ENCODE peak calls at places on chromosomes 2 and 18, in seven cellular contexts. R is heart left ventricle, C is AG04450, Q is adrenal gland, S is left lung, H is stomach, M is lower lobe of right lung. E is an unnamed sample.

GRCh38 chr2:24577481-24577880 is 86.4 kb downstream of the NCOA1 start:
- DNase-seq in R (no peak), C (no peak), Q (no peak), S (no peak), H (no peak), M (no peak), E (no peak)

GRCh38 chr2:137998503-137998902 is 34.2 kb downstream of the HNMT start:
- DNase-seq in R (no peak), C (no peak), Q (no peak), S (no peak), H (no peak), M (no peak), E (no peak)

GRCh38 chr2:156897548-156897947 is 360.0 kb upstream of the GALNT5 start:
- DNase-seq in R (no peak), C (no peak), Q (no peak), S (no peak), H (no peak), M (no peak), E (no peak)

GRCh38 chr2:142682528-142682927 is 194.9 kb upstream of the KYNU start:
- DNase-seq in R (no peak), C (no peak), Q (no peak), S (no peak), H (no peak), M (no peak), E (no peak)

GRCh38 chr2:219418570-219419189 is 503 bp downstream of the DES start:
- DNase-seq in R (no peak), C (no peak), Q (no peak), S (no peak), H (no peak), M (no peak), E (no peak)

GRCh38 chr2:68722712-68723111 is 11.9 kb upstream of the ARHGAP25 start:
- DNase-seq in R (no peak), C (no peak), Q (no peak), S (no peak), H (no peak), M (no peak), E (no peak)

GRCh38 chr18:30280861-30281470 is 761.6 kb downstream of the DSC3 start:
- DNase-seq in R (no peak), C (peak; percentile 1), Q (no peak), S (no peak), H (no peak), M (no peak), E (no peak)

GRCh38 chr18:49548266-49548665 is 13.6 kb upstream of the LIPG start:
- DNase-seq in R (no peak), C (peak; percentile 72), Q (no peak), S (no peak), H (no peak), M (no peak), E (peak; percentile 28)

GRCh38 chr2:100978582-100979051 is 23.5 kb upstream of the RPL31 start:
- DNase-seq in R (no peak), C (peak; percentile 51), Q (no peak), S (no peak), H (no peak), M (no peak), E (peak; percentile 75)

GRCh38 chr18:33820517-33821368 is 242.7 kb downstream of the ASXL3 start:
- DNase-seq in R (no peak), C (no peak), Q (no peak), S (no peak), H (no peak), M (no peak), E (no peak)

GRCh38 chr2:3535794-3536681 is 16.7 kb upstream of the ADI1 start:
- DNase-seq in R (peak; percentile 70), C (peak; percentile 63), Q (peak; percentile 84), S (peak; percentile 72), H (peak; percentile 55), M (peak; percentile 59), E (peak; percentile 46)

GRCh38 chr2:223100061-223100511 is 48.1 kb downstream of the KCNE4 start:
- DNase-seq in R (peak; percentile 69), C (no peak), Q (peak; percentile 50), S (peak; percentile 60), H (no peak), M (peak; percentile 47), E (peak; percentile 72)

GRCh38 chr2:9739508-9739907 is 103.8 kb upstream of the TAF1B start:
- DNase-seq in R (peak; percentile 90), C (no peak), Q (peak; percentile 65), S (no peak), H (peak; percentile 45), M (peak; percentile 58), E (no peak)

GRCh38 chr2:9738062-9738717 is 105.1 kb upstream of the TAF1B start:
- DNase-seq in R (no peak), C (no peak), Q (no peak), S (no peak), H (no peak), M (no peak), E (no peak)

GRCh38 chr2:9737053-9737875 is 106.0 kb upstream of the TAF1B start:
- DNase-seq in R (no peak), C (no peak), Q (no peak), S (no peak), H (no peak), M (no peak), E (no peak)

GRCh38 chr2:9740382-9741040 is 102.8 kb upstream of the TAF1B start:
- DNase-seq in R (no peak), C (no peak), Q (no peak), S (no peak), H (no peak), M (no peak), E (no peak)

GRCh38 chr2:9738718-9739496 is 104.4 kb upstream of the TAF1B start:
- DNase-seq in R (peak; percentile 54), C (no peak), Q (peak; percentile 59), S (no peak), H (no peak), M (no peak), E (no peak)
- H3K4me3 ChIP-seq in R (peak overlapping the region; percentile 23), C (peak overlapping the region; percentile 27), Q (no peak overlapping the region), S (peak overlapping the region; percentile 11), H (peak overlapping the region; percentile 39), M (peak overlapping the region; percentile 45), E (peak overlapping the region; percentile 38)

GRCh38 chr2:69977208-69977607 is 15.8 kb upstream of the ASPRV1 start:
- DNase-seq in R (no peak), C (no peak), Q (no peak), S (no peak), H (no peak), M (peak; percentile 59), E (no peak)
- H3K27ac ChIP-seq in R (no peak overlapping the region), C (no peak overlapping the region), Q (no peak overlapping the region), S (no peak overlapping the region), H (peak overlapping the region; percentile 68), M (no peak overlapping the region), E (no peak overlapping the region)

DNA sequence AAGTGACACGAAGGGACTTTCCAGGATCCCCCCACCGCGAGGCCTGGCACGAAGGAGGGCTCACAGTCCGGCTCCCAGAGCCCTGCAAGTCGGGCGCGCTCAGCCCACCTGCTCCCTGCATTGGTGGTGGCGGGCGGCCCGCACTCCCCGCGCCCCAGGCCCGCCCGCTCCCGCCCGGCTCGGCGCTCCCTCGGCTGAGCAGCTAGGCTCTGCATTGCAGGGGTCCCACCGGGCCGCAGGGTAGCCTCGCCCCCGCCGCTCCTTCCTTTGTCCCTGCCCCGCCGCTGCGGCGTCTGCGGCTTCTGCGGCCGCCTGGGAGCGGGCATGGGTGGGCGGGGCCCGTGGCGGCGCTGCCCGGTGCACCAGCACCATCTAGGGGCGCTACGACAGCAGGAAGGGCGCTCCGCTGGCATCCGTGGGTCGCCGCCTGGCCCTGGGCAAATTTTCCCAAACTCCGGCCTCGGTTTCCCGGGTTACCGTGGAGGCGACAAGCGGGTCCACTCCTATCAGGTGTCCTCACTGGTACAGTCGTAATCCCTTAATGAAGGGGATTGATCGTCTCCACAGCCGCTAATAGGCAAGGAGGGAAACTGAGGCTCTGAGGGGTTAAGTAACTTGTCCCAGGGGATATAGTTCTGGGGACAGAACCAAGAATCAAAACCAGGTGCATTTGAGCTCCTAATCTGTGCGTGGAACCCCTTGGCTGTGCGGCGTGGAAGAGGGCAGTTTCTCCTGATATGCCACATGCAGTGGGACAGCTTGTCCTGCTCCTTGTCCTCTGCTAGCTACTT is 157.4 kb downstream of the CYRIA start:
- DNase-seq in R (peak; percentile 11), C (no peak), Q (peak; percentile 54), S (peak; percentile 38), H (peak; percentile 62), M (peak; percentile 57), E (no peak)
- TF ChIP-seq CTCF in R (peak; percentile 66), C (peak; percentile 16), Q (peak; percentile 54), S (peak; percentile 45), H (peak; percentile 31), M (peak; percentile 63), E (peak; percentile 52)

GRCh38 chr2:63983986-63984605 is 35.1 kb downstream of the VPS54 start:
- DNase-seq in R (no peak), C (no peak), Q (no peak), S (no peak), H (no peak), M (no peak), E (no peak)
- H3K4me3 ChIP-seq in R (no peak overlapping the region), C (no peak overlapping the region), Q (no peak overlapping the region), S (no peak overlapping the region), H (no peak overlapping the region), M (no peak overlapping the region), E (no peak overlapping the region)

GRCh38 chr2:173087214-173087581 is 11.6 kb downstream of the MAP3K20 start:
- DNase-seq in R (no peak), C (no peak), Q (no peak), S (no peak), H (no peak), M (no peak), E (no peak)
- H3K27ac ChIP-seq in R (no peak overlapping the region), C (no peak overlapping the region), Q (no peak overlapping the region), S (peak overlapping the region; percentile 49), H (peak overlapping the region; percentile 61), M (peak overlapping the region; percentile 40), E (peak overlapping the region; percentile 31)

E was measured in ascending aorta.